ENCODE peak calls at places on chromosomes 12 and 14, in nine cellular contexts. O is GM06990, P is GM23338, S is stomach, A is heart left ventricle, F is fibroblast of the aortic adventitia, T is IMR-90, C is HCT116, W is astrocyte. M is an unnamed sample.

GRCh38 chr12:52082668-52082987 is 3.1 kb downstream of the SMIM41 start:
- DNase-seq in O (no peak), P (no peak), S (no peak), A (no peak), F (no peak), T (no peak), C (no peak), W (no peak), M (peak)

GRCh38 chr12:79549531-79550271 is 141.1 kb downstream of the PAWR start:
- DNase-seq in O (no peak), P (no peak), S (no peak), A (no peak), F (peak), T (peak), C (no peak), W (peak), M (no peak)

GRCh38 chr14:56116128-56116900 is 1.9 kb upstream of the PELI2 start:
- DNase-seq in O (no peak), P (no peak), S (no peak), A (no peak), F (no peak), T (no peak), C (no peak), W (no peak), M (no peak)

GRCh38 chr14:85531594-85532391 is 1.8 kb downstream of the FLRT2 start:
- DNase-seq in O (no peak), P (peak), S (peak), A (peak), F (peak), T (peak), C (no peak), W (peak), M (peak)

GRCh38 chr12:94596596-94596995 is 53.8 kb downstream of the TMCC3 start:
- DNase-seq in O (no peak), P (no peak), S (peak), A (no peak), F (no peak), T (peak), C (no peak), W (no peak), M (no peak)

GRCh38 chr12:4910502-4911315 is 1.0 kb downstream of the KCNA1 start:
- DNase-seq in O (peak), P (peak), S (no peak), A (no peak), F (peak), T (no peak), C (no peak), W (no peak), M (peak)

GRCh38 chr14:42994001-42994736 is 1387.5 kb downstream of the LRFN5 start:
- DNase-seq in O (no peak), P (no peak), S (no peak), A (no peak), F (peak), T (peak), C (no peak), W (peak), M (no peak)

GRCh38 chr14:23430733-23431105 is 4.7 kb downstream of the MYH7 start:
- DNase-seq in O (no peak), P (no peak), S (no peak), A (peak), F (no peak), T (no peak), C (no peak), W (peak), M (peak)

GRCh38 chr12:74317078-74317581 is 220.5 kb upstream of the ATXN7L3B start:
- DNase-seq in O (no peak), P (peak), S (no peak), A (no peak), F (peak), T (no peak), C (no peak), W (peak), M (peak)

GRCh38 chr12:70644836-70645235 is 7.6 kb upstream of the PTPRB start:
- DNase-seq in O (no peak), P (no peak), S (no peak), A (no peak), F (no peak), T (no peak), C (no peak), W (no peak), M (no peak)

GRCh38 chr12:18345021-18345735 is 83.9 kb downstream of the PIK3C2G start:
- DNase-seq in O (no peak), P (no peak), S (no peak), A (no peak), F (no peak), T (no peak), C (no peak), W (peak), M (no peak)

GRCh38 chr12:119012179-119012578 is 30.8 kb downstream of the SRRM4 start:
- DNase-seq in O (no peak), P (peak), S (no peak), A (no peak), F (no peak), T (no peak), C (no peak), W (no peak), M (peak)

GRCh38 chr12:49619286-49619685 is 4.1 kb upstream of the PRPF40B start:
- DNase-seq in O (no peak), P (no peak), S (no peak), A (no peak), F (peak), T (peak), C (no peak), W (no peak), M (no peak)

GRCh38 chr12:127306604-127307215 is 960.3 kb upstream of the TMEM132C start:
- DNase-seq in O (no peak), P (no peak), S (no peak), A (no peak), F (peak), T (no peak), C (no peak), W (peak), M (no peak)

GRCh38 chr12:77590306-77590705 is 240.4 kb upstream of the NAV3 start:
- DNase-seq in O (no peak), P (no peak), S (no peak), A (no peak), F (no peak), T (no peak), C (no peak), W (no peak), M (no peak)

GRCh38 chr12:34376133-34376799 is 354.0 kb downstream of the ALG10 start:
- DNase-seq in O (no peak), P (no peak), S (no peak), A (no peak), F (no peak), T (no peak), C (no peak), W (no peak), M (no peak)

GRCh38 chr12:88505696-88506095 is 74.6 kb downstream of the KITLG start:
- DNase-seq in O (no peak), P (no peak), S (no peak), A (no peak), F (no peak), T (peak), C (no peak), W (no peak), M (no peak)

GRCh38 chr12:34391771-34392581 is 369.7 kb downstream of the ALG10 start:
- DNase-seq in O (no peak), P (no peak), S (peak), A (peak), F (no peak), T (no peak), C (no peak), W (no peak), M (peak)

GRCh38 chr12:4828176-4828575 is 81.5 kb upstream of the KCNA1 start:
- DNase-seq in O (no peak), P (no peak), S (no peak), A (no peak), F (no peak), T (no peak), C (no peak), W (no peak), M (no peak)

GRCh38 chr14:59422069-59422881 is 42.9 kb downstream of the GPR135 start:
- DNase-seq in O (no peak), P (peak), S (no peak), A (no peak), F (peak), T (no peak), C (no peak), W (no peak), M (peak)

GRCh38 chr14:92914087-92914656 is 8.8 kb upstream of the CHGA start:
- DNase-seq in O (no peak), P (peak), S (no peak), A (no peak), F (peak), T (peak), C (no peak), W (peak), M (peak)

GRCh38 chr12:94595152-94595551 is 55.2 kb downstream of the TMCC3 start:
- DNase-seq in O (no peak), P (no peak), S (no peak), A (no peak), F (no peak), T (no peak), C (no peak), W (peak), M (no peak)

GRCh38 chr14:67837011-67837624 is 17.5 kb downstream of the RAD51B start:
- DNase-seq in O (peak), P (peak), S (peak), A (peak), F (peak), T (peak), C (peak), W (peak), M (no peak)

GRCh38 chr14:95544588-95544987 is 9.7 kb downstream of the GLRX5 start:
- DNase-seq in O (no peak), P (no peak), S (no peak), A (no peak), F (no peak), T (no peak), C (no peak), W (peak), M (no peak)

GRCh38 chr14:95538801-95539509 is 4.1 kb downstream of the GLRX5 start:
- DNase-seq in O (no peak), P (no peak), S (no peak), A (no peak), F (no peak), T (no peak), C (no peak), W (no peak), M (no peak)

GRCh38 chr14:95545769-95546168 is 10.9 kb downstream of the GLRX5 start:
- DNase-seq in O (no peak), P (no peak), S (no peak), A (no peak), F (peak), T (peak), C (peak), W (peak), M (no peak)

GRCh38 chr14:95540236-95540635 is 5.4 kb downstream of the GLRX5 start:
- DNase-seq in O (no peak), P (no peak), S (no peak), A (no peak), F (no peak), T (no peak), C (no peak), W (no peak), M (no peak)

DNA sequence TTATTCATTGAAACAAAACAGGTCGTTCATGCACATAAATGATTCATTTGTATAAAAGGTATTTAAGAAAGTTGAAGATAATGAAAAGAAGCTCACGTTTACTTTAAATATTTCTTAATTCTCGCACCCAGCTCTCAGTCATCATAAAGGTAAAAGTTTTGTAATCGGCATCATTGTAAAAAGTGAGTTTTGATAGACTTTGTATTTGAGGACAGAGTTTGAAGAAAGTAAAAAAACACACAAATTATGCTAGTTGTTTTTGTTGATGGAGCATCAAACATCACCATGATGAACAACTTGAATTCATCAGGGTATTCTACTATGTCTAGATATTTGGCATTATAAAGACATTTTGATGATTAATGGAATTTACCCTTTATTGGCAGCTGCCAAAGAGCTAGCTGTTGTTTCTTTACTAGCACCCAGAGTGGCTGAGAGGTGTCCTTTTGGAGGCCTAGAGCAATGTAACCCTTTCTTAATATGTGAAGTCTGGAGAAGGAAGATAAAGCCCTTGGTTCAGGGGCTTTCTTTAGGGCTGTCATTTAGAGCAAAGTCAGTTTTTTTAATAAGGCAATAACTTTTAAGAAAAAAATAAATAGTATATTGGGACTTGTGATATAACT is 7.2 kb downstream of the GLRX5 start:
- DNase-seq in O (no peak), P (no peak), S (no peak), A (no peak), F (no peak), T (no peak), C (no peak), W (no peak), M (no peak)
- H3K4me3 ChIP-seq in O (no peak), P (no peak), S (no peak), A (no peak), F (no peak), T (no peak), C (no peak), W (no peak), M (no peak)

DNA sequence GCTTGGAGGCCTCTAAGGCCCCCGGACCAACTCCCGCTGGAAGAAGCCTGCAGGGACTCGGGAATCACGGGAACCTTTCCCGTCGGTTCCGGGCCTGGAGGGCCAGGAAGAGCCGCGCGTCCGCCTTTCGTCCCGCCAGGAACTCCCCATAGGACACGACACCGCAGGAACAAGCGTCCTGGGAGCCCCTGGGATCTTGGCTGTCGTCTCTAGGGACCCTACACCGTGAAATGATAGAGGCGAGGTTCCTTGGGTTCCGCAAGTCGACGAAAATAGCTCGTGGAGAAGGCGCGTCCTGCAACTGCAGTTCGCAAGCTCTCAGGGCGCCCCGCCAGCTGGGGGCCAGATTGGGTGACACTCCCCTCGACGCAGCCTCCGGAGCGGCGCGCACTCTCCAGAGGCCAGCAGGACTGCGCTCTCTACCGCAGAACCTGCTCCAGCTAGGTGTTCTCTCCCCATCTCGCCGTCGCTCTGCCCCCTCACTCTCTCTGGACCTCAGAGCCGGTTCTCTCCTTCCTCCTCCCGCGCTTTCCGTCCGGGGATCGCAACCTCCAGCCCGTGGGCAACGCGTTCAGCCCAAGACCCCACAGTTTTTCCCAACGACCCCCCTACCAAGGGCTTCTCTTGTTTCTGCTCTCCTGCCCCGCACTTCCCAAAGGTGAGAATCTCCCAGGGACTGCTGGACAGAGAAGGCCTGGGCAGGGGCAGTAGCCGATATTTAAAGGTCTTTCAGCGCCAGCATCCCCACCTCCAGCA is 776 bp downstream of the BMP4 start:
- DNase-seq in O (peak), P (peak), S (peak), A (peak), F (peak), T (no peak), C (no peak), W (peak), M (peak)
- H3K4me3 ChIP-seq in O (peak), P (peak), S (peak), A (peak), F (peak), T (peak), C (peak), W (peak), M (peak)

DNA sequence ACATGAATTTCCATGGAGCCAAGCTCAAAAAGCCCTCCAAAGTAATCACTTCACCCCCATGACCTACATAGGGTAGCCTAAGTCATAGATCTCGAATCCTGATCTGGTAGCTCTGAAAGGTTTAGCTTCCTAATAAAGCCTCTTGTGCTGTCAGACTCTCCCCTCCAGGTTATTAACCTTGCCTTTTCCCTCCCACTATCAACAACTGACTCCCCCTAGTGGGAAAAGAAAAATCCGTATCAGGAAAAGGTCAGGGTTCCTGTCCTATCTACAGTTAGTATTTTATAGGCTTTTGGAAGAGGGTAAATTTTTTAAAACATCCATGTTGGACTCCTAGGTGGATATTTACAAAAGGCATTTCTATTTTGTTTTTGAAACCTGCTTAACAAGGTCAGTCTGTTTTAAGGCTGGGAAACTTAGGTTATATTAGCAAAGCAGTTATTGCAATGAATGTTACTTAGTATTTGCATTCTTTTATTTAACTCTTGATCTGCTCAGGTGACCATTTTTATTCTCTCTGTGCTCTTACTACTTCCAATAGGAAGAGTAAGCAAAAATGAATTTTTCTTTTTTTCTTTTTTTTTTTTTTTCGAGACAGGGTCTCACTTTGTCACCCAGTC is 8.0 kb downstream of the YY1 start:
- DNase-seq in O (no peak), P (peak), S (no peak), A (no peak), F (peak), T (peak), C (peak), W (no peak), M (peak)
- H3K4me3 ChIP-seq in O (no peak), P (no peak), S (no peak), A (no peak), F (no peak), T (no peak), C (no peak), W (no peak), M (no peak)

DNA sequence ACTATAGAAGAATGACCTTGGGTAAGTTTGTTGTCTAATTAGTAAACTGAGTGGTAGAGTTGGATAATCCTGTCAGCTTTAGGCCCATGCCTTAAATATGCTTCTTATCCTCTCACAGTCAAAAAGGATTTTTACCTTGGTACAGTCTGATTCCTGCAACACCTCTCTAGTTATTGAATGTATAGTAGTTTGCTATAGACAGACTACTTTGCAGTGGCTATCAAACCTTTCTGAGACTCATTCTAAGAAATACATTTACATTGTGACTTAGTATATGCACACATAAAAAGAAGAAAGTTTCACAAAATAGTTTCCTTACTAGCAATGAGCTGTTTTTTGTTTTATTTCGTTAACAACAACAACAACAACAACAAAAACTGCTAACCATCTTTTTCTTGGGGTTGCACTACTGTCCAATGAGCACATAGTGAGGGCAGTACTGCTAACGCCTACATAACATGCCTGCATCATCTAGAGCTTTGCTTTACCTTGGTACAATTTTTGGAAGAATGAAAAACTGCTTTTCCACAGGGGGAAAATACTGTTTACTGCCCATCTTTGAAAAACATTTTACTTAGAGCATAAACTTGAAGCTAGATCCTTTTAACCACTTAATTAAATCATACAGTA is 28.5 kb downstream of the WNK1 start:
- DNase-seq in O (no peak), P (no peak), S (no peak), A (no peak), F (peak), T (no peak), C (no peak), W (no peak), M (no peak)
- H3K4me3 ChIP-seq in O (no peak), P (no peak), S (no peak), A (no peak), F (no peak), T (no peak), C (no peak), W (no peak), M (no peak)

GRCh38 chr14:55025948-55026347 is 951 bp downstream of the WDHD1 start:
- DNase-seq in O (no peak), P (no peak), S (no peak), A (no peak), F (no peak), T (no peak), C (no peak), W (no peak), M (no peak)
- H3K4me3 ChIP-seq in O (peak), P (peak), S (peak), A (peak), F (peak), T (peak), C (peak), W (peak), M (peak)

DNA sequence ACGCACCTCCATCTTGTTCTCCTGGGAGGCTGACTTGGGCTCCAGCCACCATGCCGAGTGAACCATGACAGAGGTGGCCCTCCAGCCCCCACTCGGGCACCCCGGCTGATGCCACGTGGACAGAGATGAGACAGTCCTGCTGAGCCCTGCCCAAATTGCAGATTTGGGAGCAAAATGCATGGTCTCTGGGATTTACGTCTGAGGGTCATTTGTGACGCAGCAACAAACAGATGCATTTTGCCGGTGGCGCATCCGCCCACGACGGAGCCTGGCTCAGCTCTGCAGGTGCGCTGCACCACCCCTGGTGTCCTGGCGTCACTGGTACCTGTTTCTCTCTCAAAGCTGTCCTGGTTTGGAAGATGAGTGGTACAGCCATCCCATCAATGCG is 31.1 kb upstream of the INF2 start:
- DNase-seq in O (peak), P (no peak), S (no peak), A (no peak), F (no peak), T (no peak), C (no peak), W (no peak), M (peak)
- H3K4me3 ChIP-seq in O (no peak), P (no peak), S (no peak), A (no peak), F (no peak), T (no peak), C (no peak), W (no peak), M (no peak)

GRCh38 chr12:96196781-96197180 is 2.6 kb downstream of the ELK3 start:
- DNase-seq in O (no peak), P (no peak), S (no peak), A (no peak), F (no peak), T (peak), C (no peak), W (no peak), M (no peak)
- H3K4me3 ChIP-seq in O (no peak), P (no peak), S (peak), A (peak), F (peak), T (peak), C (peak), W (peak), M (no peak)